ENCODE peak calls at places on chromosomes 2 and 18, in five cellular contexts. E is cardiac fibroblast, O is fibroblast of mammary gland, K is astrocyte, L is HFF-Myc. Z is an unnamed sample.

GRCh38 chr2:41934323-41935003 is 113.4 kb upstream of the PKDCC start:
- DNase-seq in O (peak), L (no peak), E (peak), K (peak), Z (no peak)

GRCh38 chr2:17878222-17879136 is at the start of gene KCNS3:
- DNase-seq in E (peak), L (no peak), K (no peak), O (peak), Z (peak)

GRCh38 chr2:42117182-42117579 is 52.0 kb upstream of the EML4 start:
- DNase-seq in K (no peak), E (no peak), O (no peak), L (no peak), Z (no peak)

GRCh38 chr2:209648714-209649113 is 122.9 kb upstream of the UNC80 start:
- DNase-seq in E (peak), K (peak), O (peak), L (no peak), Z (no peak)

GRCh38 chr2:180520206-180520605 is 460.2 kb upstream of the UBE2E3 start:
- DNase-seq in K (no peak), E (peak), O (peak), L (no peak), Z (no peak)

GRCh38 chr2:239671916-239672849 is 271.4 kb upstream of the HDAC4 start:
- DNase-seq in O (no peak), E (no peak), K (no peak), L (no peak), Z (no peak)

GRCh38 chr2:218998414-218999002 is 5.3 kb upstream of the CRYBA2 start:
- DNase-seq in K (no peak), O (peak), L (no peak), E (no peak), Z (no peak)

GRCh38 chr2:144686518-144687215 is 166.7 kb upstream of the ZEB2 start:
- DNase-seq in K (no peak), E (no peak), L (no peak), O (no peak), Z (no peak)

GRCh38 chr18:48889115-48889941 is 61.4 kb downstream of the SMAD7 start:
- DNase-seq in O (no peak), L (no peak), E (peak), K (no peak), Z (peak)

GRCh38 chr2:10620481-10620880 is 69.3 kb downstream of the NOL10 start:
- DNase-seq in K (peak), L (peak), E (peak), O (peak), Z (no peak)

GRCh38 chr18:68148862-68149261 is 566.0 kb downstream of the TMX3 start:
- DNase-seq in O (no peak), K (no peak), L (no peak), E (no peak), Z (no peak)

GRCh38 chr2:31950946-31951562 is 59.8 kb downstream of the MEMO1 start:
- DNase-seq in L (no peak), E (no peak), K (no peak), O (no peak), Z (no peak)

GRCh38 chr18:78822171-78822570 is 157.4 kb upstream of the SALL3 start:
- DNase-seq in K (no peak), L (no peak), O (no peak), E (no peak), Z (no peak)

GRCh38 chr18:39340418-39340817 is 1774.8 kb upstream of the CELF4 start:
- DNase-seq in E (no peak), O (no peak), K (no peak), L (no peak), Z (no peak)

GRCh38 chr2:112607680-112608438 is 23.4 kb downstream of the CHCHD5 start:
- DNase-seq in L (no peak), K (no peak), E (no peak), O (no peak), Z (no peak)

GRCh38 chr2:37232131-37232933 is 874 bp downstream of the NDUFAF7 start:
- DNase-seq in K (peak), E (peak), O (peak), L (no peak), Z (no peak)
- H3K4me3 ChIP-seq in K (peak), E (peak), O (peak), L (peak), Z (peak)

DNA sequence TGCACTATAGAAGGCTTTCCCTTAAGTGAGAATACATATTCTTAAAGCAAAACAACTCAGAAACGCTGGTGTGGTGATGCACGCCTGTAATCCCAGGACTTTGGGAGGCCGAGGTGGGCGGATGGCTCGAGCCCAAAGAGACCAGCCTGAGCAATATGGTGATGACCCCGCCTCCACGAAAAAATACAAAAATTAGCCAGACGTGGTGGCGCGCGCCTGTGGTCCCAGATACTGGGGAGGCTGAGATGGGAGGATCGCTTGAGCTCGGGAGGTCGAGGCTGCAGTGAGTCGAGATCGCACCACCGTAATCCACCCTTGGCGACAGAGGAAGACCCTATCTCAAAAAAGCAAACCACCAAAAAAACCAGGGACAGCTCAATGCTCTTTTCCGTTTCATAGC is 750 bp upstream of the CCDC150 start:
- DNase-seq in K (no peak), E (no peak), L (no peak), O (no peak), Z (peak)
- H3K4me3 ChIP-seq in K (peak), E (peak), L (peak), O (peak), Z (no peak)

GRCh38 chr2:105399207-105399861 is 483 bp upstream of the FHL2 start:
- DNase-seq in O (no peak), K (no peak), E (no peak), L (no peak), Z (no peak)
- H3K4me3 ChIP-seq in O (peak), K (peak), E (peak), L (no peak), Z (peak)

GRCh38 chr2:121605820-121606733 is 43.2 kb downstream of the CLASP1 start:
- DNase-seq in K (no peak), O (no peak), L (no peak), E (no peak), Z (no peak)
- H3K4me3 ChIP-seq in K (no peak), O (no peak), L (no peak), E (no peak), Z (no peak)

Z was measured in mucosa of descending colon.